ENCODE peak calls at places on chromosomes 11 and 22, in six cellular contexts. C is GM06990; O is AG09309; K is stimulated activated CD4-positive, alpha-beta T cell treated with anti-CD3 and anti-CD28 coated beads, Interleukin-15, amount 100 ng/mL, for 1 hour; V is HT-29; M is fibroblast of mammary gland. Y is an unnamed sample.

GRCh38 chr11:47466701-47467250 is 17.8 kb upstream of the RAPSN start:
- DNase-seq in C (no peak), O (no peak), K (no peak), V (peak; percentile 82), M (peak; percentile 42), Y (no peak)

GRCh38 chr11:102530558-102530957 is at the start of gene MMP7:
- DNase-seq in C (no peak), O (no peak), K (no peak), V (peak; percentile 80), M (peak; percentile 72), Y (peak; percentile 67)

GRCh38 chr11:123203471-123203870 is 8.4 kb upstream of the CLMP start:
- DNase-seq in C (no peak), O (no peak), K (no peak), V (no peak), M (no peak), Y (no peak)

GRCh38 chr22:31932863-31933262 is 11.5 kb upstream of the YWHAH start:
- DNase-seq in C (no peak), O (no peak), K (no peak), V (no peak), M (no peak), Y (no peak)

GRCh38 chr11:69774354-69775162 is 583 bp downstream of the FGF4 start:
- DNase-seq in C (no peak), O (no peak), K (no peak), V (no peak), M (no peak), Y (no peak)

GRCh38 chr22:17675584-17675983 is 37.0 kb downstream of the BCL2L13 start:
- DNase-seq in C (no peak), O (no peak), K (no peak), V (no peak), M (no peak), Y (no peak)

GRCh38 chr11:86594746-86595145 is 77.7 kb downstream of the ME3 start:
- DNase-seq in C (no peak), O (no peak), K (no peak), V (no peak), M (peak; percentile 53), Y (no peak)

GRCh38 chr11:73839123-73839457 is 37.6 kb downstream of the COA4 start:
- DNase-seq in C (no peak), O (no peak), K (no peak), V (no peak), M (no peak), Y (no peak)

GRCh38 chr11:73705053-73705452 is 55.8 kb downstream of the RAB6A start:
- DNase-seq in C (no peak), O (no peak), K (no peak), V (no peak), M (no peak), Y (no peak)

GRCh38 chr11:61776561-61777075 is 15.8 kb downstream of the TMEM258 start:
- DNase-seq in C (no peak), O (no peak), K (peak; percentile 44), V (peak; percentile 82), M (peak; percentile 63), Y (no peak)

GRCh38 chr11:15622231-15622890 is 507.6 kb downstream of the INSC start:
- DNase-seq in C (no peak), O (no peak), K (no peak), V (no peak), M (no peak), Y (no peak)

GRCh38 chr11:46063138-46063537 is 58.1 kb downstream of the PHF21A start:
- DNase-seq in C (no peak), O (no peak), K (no peak), V (no peak), M (no peak), Y (no peak)

GRCh38 chr11:70437111-70437784 is 38.9 kb downstream of the CTTN start:
- DNase-seq in C (peak; percentile 86), O (no peak), K (no peak), V (no peak), M (no peak), Y (no peak)

Y was measured in foreskin keratinocyte.